ENCODE peak calls at places on chromosomes 6 and 20, in seven cellular contexts. C is Caco-2; S is AG04450; Q is CD8-positive, alpha-beta T cell; O is cardiac muscle cell; E is lower lobe of right lung; U is heart left ventricle. R is an unnamed sample.

GRCh38 chr6:109073344-109074235 is 21.1 kb downstream of the SESN1 start:
- DNase-seq in S (peak; percentile 46), C (peak; percentile 71), O (peak; percentile 88), Q (no peak), U (no peak), E (no peak), R (peak; percentile 61)

GRCh38 chr6:53300656-53301551 is 47.8 kb downstream of the ELOVL5 start:
- DNase-seq in Q (no peak), O (peak; percentile 84), E (peak; percentile 51), U (no peak), C (no peak), S (no peak), R (peak; percentile 81)

GRCh38 chr20:25256226-25256859 is 8.5 kb downstream of the PYGB start:
- DNase-seq in C (no peak), U (no peak), Q (no peak), S (no peak), E (no peak), O (peak; percentile 54), R (no peak)

GRCh38 chr20:6562111-6562510 is 205.4 kb upstream of the BMP2 start:
- DNase-seq in U (no peak), S (no peak), O (peak; percentile 91), E (no peak), C (no peak), Q (no peak), R (no peak)

GRCh38 chr20:9342651-9343050 is 171.7 kb upstream of the LAMP5 start:
- DNase-seq in E (no peak), S (no peak), C (no peak), O (peak; percentile 48), U (no peak), Q (no peak), R (no peak)

GRCh38 chr6:150770631-150771030 is 94.9 kb upstream of the MTHFD1L start:
- DNase-seq in C (no peak), O (peak; percentile 66), E (no peak), S (no peak), U (no peak), Q (no peak), R (no peak)

GRCh38 chr6:7124114-7124513 is 16.4 kb downstream of the RREB1 start:
- DNase-seq in S (no peak), O (no peak), Q (no peak), E (no peak), C (no peak), U (no peak), R (no peak)

GRCh38 chr20:31718952-31719643 is 3.6 kb downstream of the BCL2L1 start:
- DNase-seq in S (no peak), C (peak; percentile 93), Q (no peak), O (no peak), E (no peak), U (no peak), R (no peak)

GRCh38 chr20:46939031-46939430 is 44.4 kb downstream of the EYA2 start:
- DNase-seq in O (no peak), U (no peak), S (no peak), C (peak; percentile 54), Q (no peak), E (no peak), R (peak; percentile 9)

GRCh38 chr6:16468991-16469615 is 230.7 kb downstream of the GMPR start:
- DNase-seq in E (no peak), C (no peak), Q (no peak), S (no peak), U (no peak), O (no peak), R (no peak)

GRCh38 chr20:650281-650680 is 2.7 kb downstream of the SRXN1 start:
- DNase-seq in Q (no peak), U (no peak), E (no peak), C (no peak), S (no peak), O (no peak), R (no peak)

GRCh38 chr6:21767891-21768659 is 174.5 kb downstream of the SOX4 start:
- DNase-seq in U (no peak), E (no peak), S (no peak), O (peak; percentile 55), Q (no peak), C (no peak), R (no peak)

GRCh38 chr20:54576496-54576895 is 101.1 kb downstream of the DOK5 start:
- DNase-seq in Q (no peak), O (no peak), E (no peak), S (no peak), U (no peak), C (no peak), R (no peak)

GRCh38 chr20:51854912-51855311 is 52.6 kb upstream of the SALL4 start:
- DNase-seq in E (no peak), C (no peak), S (no peak), O (peak; percentile 27), Q (no peak), U (no peak), R (no peak)

GRCh38 chr6:22251331-22251730 is 45.5 kb downstream of the PRL start:
- DNase-seq in E (no peak), S (no peak), U (no peak), Q (no peak), C (no peak), O (peak; percentile 61), R (no peak)

GRCh38 chr20:54865273-54865672 is 389.9 kb downstream of the DOK5 start:
- DNase-seq in U (no peak), S (no peak), E (no peak), O (no peak), Q (no peak), C (no peak), R (no peak)

GRCh38 chr20:3633913-3634478 is 29.2 kb downstream of the GFRA4 start:
- DNase-seq in E (no peak), Q (no peak), U (no peak), C (no peak), O (no peak), S (no peak), R (peak; percentile 26)

GRCh38 chr20:24612799-24613775 is 143.7 kb downstream of the SYNDIG1 start:
- DNase-seq in U (no peak), C (no peak), O (peak; percentile 21), Q (no peak), E (no peak), S (no peak), R (peak; percentile 43)

GRCh38 chr6:14349507-14349906 is 231.9 kb downstream of the CD83 start:
- DNase-seq in C (no peak), S (no peak), E (no peak), Q (no peak), U (no peak), O (peak; percentile 24), R (no peak)

GRCh38 chr6:44672838-44673237 is 285.3 kb downstream of the CDC5L start:
- DNase-seq in C (no peak), S (no peak), Q (peak; percentile 39), O (no peak), U (no peak), E (no peak), R (no peak)

GRCh38 chr6:117613920-117614535 is 11.7 kb upstream of the GOPC start:
- DNase-seq in O (no peak), E (no peak), C (no peak), Q (no peak), S (no peak), U (no peak), R (no peak)

DNA sequence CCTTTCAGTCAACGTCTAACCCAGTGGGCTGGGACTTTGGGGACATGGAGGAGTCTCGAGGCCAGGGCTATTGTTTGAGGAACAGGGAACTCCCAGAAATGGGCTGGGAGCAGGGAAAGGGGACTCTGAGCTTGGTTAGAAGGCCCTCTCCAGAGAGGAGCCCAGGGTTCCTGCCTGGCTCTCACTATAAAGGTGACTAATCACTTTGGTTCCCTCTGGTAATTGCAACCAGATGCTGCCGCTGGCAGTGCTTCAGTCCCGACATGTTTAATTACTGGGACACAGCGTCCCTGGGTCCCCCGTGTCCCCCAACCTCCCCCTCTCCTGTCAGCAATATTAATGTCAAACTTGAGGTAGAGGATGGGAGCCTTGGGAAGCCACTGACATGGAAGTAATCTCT is 5.0 kb upstream of the GDF5 start:
- DNase-seq in O (peak; percentile 68), E (no peak), S (no peak), U (no peak), Q (no peak), C (no peak), R (no peak)
- TF ChIP-seq CTCF in O (no peak), E (no peak), S (no peak), U (no peak), Q (no peak), C (no peak), R (no peak)

DNA sequence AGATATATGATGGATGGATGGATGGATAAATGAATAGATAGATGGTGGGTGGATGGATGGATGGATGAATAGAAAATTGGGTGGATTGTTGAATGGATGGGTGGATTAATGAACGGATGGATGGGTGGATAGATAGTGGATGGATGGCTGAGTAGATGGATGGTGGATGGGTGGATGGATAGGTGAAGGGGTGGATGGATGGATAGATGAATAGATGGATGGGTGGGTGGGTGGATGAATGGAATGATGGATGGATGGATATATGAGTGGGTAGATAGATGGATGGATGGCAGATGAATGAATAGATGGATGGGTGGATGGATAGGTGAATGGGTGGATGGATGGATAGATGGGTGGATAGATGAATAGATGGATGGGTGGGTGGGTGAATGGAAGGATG is 80.7 kb upstream of the NEDD9 start:
- DNase-seq in Q (no peak), C (no peak), S (no peak), U (no peak), E (no peak), O (no peak), R (no peak)
- H3K9me3 ChIP-seq in Q (no peaks in the 10 kb centered on the region), C (no peaks in the 10 kb centered on the region), S (no peaks in the 10 kb centered on the region), U (no peaks in the 10 kb centered on the region), E (no peaks in the 10 kb centered on the region), O (no peaks in the 10 kb centered on the region), R (no peaks in the 10 kb centered on the region)

DNA sequence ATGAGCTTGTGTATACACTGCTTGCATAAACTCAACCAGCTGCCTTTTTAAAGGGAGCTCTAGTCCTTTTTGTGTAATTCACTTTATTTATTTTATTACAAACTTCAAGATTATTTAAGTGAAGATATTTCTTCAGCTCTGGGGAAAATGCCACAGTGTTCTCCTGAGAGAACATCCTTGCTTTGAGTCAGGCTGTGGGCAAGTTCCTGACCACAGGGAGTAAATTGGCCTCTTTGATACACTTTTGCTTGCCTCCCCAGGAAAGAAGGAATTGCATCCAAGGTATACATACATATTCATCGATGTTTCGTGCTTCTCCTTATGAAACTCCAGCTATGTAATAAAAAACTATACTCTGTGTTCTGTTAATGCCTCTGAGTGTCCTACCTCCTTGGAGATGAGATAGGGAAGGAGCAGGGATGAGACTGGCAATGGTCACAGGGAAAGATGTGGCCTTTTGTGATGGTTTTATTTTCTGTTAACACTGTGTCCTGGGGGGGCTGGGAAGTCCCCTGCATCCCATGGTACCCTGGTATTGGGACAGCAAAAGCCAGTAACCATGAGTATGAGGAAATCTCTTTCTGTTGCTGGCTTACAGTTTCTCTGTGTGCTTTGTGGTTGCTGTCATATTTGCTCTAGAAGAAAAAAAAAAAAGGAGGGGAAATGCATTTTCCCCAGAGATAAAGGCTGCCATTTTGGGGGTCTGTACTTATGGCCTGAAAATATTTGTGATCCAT is 15.3 kb downstream of the TNFAIP3 start:
- DNase-seq in O (peak; percentile 52), U (no peak), Q (no peak), E (no peak), C (no peak), S (no peak), R (peak; percentile 34)
- TF ChIP-seq CTCF in O (no peak), U (no peak), Q (no peak), E (no peak), C (no peak), S (no peak), R (no peak)

DNA sequence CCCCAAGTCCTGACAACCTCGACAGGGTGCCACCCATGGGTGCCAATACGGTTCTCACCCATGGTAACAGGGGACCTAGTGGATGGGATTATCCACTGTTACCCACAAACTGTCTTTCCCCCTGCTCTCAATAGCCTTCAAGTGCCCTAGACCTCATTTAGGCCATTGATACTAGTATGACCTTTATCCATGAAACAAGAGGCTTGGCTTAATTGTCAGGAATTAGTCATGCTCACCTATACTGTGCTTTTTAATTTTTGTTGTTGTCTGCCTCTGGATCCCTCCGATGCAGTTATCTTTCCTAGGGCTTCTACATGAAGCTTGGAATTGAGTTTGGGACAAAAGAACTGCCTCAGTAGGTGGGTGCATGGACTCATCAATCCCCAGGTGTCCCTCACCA is 11.8 kb upstream of the IL22RA2 start:
- DNase-seq in S (no peak), C (no peak), O (no peak), E (no peak), Q (no peak), U (no peak), R (no peak)
- H3K9me3 ChIP-seq in S (peaks cover 10% of the 10 kb centered on the region), C (peaks cover 41% of the 10 kb centered on the region), O (peaks cover 6% of the 10 kb centered on the region), E (peaks cover 52% of the 10 kb centered on the region), Q (no peaks in the 10 kb centered on the region), U (no peaks in the 10 kb centered on the region), R (peaks cover 71% of the 10 kb centered on the region)